ENCODE peak calls at places on chromosomes 1 and 21, in ten cellular contexts. Q, J, L, S, W, X, D, R, H and P are unnamed samples.

GRCh38 chr1:1071486-1072298 is 2.4 kb downstream of the RNF223 start:
- DNase-seq in Q (no peak), J (no peak), L (no peak), S (no peak), W (no peak), X (no peak), D (no peak), R (no peak), H (no peak), P (no peak)

GRCh38 chr1:206479164-206480125 is 9.2 kb downstream of the IKBKE start:
- DNase-seq in Q (peak; percentile 40), J (peak; percentile 17), L (no peak), S (peak; percentile 32), W (peak; percentile 64), X (peak; percentile 90), D (peak; percentile 69), R (peak; percentile 56), H (peak; percentile 76), P (no peak)

GRCh38 chr21:37060296-37060695 is 12.6 kb downstream of the PIGP start:
- DNase-seq in Q (no peak), J (peak; percentile 22), L (no peak), S (no peak), W (peak; percentile 79), X (peak; percentile 94), D (peak; percentile 74), R (peak; percentile 94), H (no peak), P (peak; percentile 42)

GRCh38 chr1:31460027-31460426 is 47.0 kb downstream of the SERINC2 start:
- DNase-seq in Q (no peak), J (no peak), L (no peak), S (no peak), W (no peak), X (no peak), D (no peak), R (peak; percentile 14), H (no peak), P (no peak)

GRCh38 chr1:243315455-243315854 is 59.6 kb downstream of the SDCCAG8 start:
- DNase-seq in Q (no peak), J (no peak), L (no peak), S (no peak), W (no peak), X (no peak), D (no peak), R (no peak), H (no peak), P (peak; percentile 9)

GRCh38 chr1:24481098-24481497 is 21.5 kb upstream of the RCAN3 start:
- DNase-seq in Q (peak; percentile 62), J (peak; percentile 24), L (no peak), S (no peak), W (no peak), X (no peak), D (no peak), R (no peak), H (no peak), P (no peak)

GRCh38 chr1:152111515-152111968 is 3.7 kb downstream of the TCHH start:
- DNase-seq in Q (no peak), J (peak; percentile 22), L (no peak), S (no peak), W (peak; percentile 15), X (peak; percentile 70), D (peak; percentile 32), R (peak; percentile 32), H (peak; percentile 23), P (peak; percentile 23)

GRCh38 chr21:30839304-30839703 is 9.7 kb upstream of the KRTAP7-1 start:
- DNase-seq in Q (peak; percentile 8), J (no peak), L (no peak), S (no peak), W (peak; percentile 3), X (peak; percentile 30), D (peak; percentile 18), R (no peak), H (peak; percentile 27), P (no peak)

GRCh38 chr1:173429517-173430477 is 47.3 kb upstream of the PRDX6 start:
- DNase-seq in Q (peak; percentile 75), J (peak; percentile 81), L (peak; percentile 15), S (no peak), W (peak; percentile 96), X (peak; percentile 95), D (peak; percentile 87), R (peak; percentile 94), H (peak; percentile 66), P (peak; percentile 90)

GRCh38 chr1:162175393-162175792 is 105.9 kb downstream of the NOS1AP start:
- DNase-seq in Q (no peak), J (no peak), L (no peak), S (no peak), W (no peak), X (no peak), D (no peak), R (no peak), H (peak; percentile 33), P (no peak)

GRCh38 chr1:168470821-168471473 is 72.8 kb downstream of the XCL2 start:
- DNase-seq in Q (no peak), J (no peak), L (no peak), S (no peak), W (no peak), X (peak; percentile 94), D (no peak), R (peak; percentile 86), H (no peak), P (no peak)

GRCh38 chr1:54728027-54728426 is 12.4 kb downstream of the TTC4 start:
- DNase-seq in Q (no peak), J (no peak), L (no peak), S (no peak), W (no peak), X (peak; percentile 59), D (no peak), R (no peak), H (no peak), P (no peak)

GRCh38 chr1:72438270-72438669 is 155.9 kb upstream of the NEGR1 start:
- DNase-seq in Q (no peak), J (no peak), L (no peak), S (no peak), W (no peak), X (no peak), D (no peak), R (no peak), H (no peak), P (no peak)

GRCh38 chr1:95169544-95169943 is 52.4 kb downstream of the TLCD4 start:
- DNase-seq in Q (no peak), J (no peak), L (no peak), S (no peak), W (peak; percentile 30), X (no peak), D (no peak), R (no peak), H (no peak), P (no peak)

GRCh38 chr1:214967865-214968575 is 114.5 kb upstream of the KCNK2 start:
- DNase-seq in Q (no peak), J (no peak), L (no peak), S (no peak), W (no peak), X (peak; percentile 46), D (no peak), R (peak; percentile 58), H (no peak), P (no peak)

GRCh38 chr21:40052276-40052675 is 185.0 kb downstream of the PCP4 start:
- DNase-seq in Q (no peak), J (peak; percentile 10), L (no peak), S (no peak), W (no peak), X (no peak), D (no peak), R (no peak), H (no peak), P (peak; percentile 34)

GRCh38 chr1:25819496-25820246 is at the start of gene MTFR1L:
- DNase-seq in Q (peak; percentile 60), J (peak; percentile 85), L (peak; percentile 46), S (peak; percentile 89), W (peak; percentile 53), X (peak; percentile 92), D (peak; percentile 95), R (peak; percentile 70), H (peak; percentile 64), P (peak; percentile 82)

GRCh38 chr1:164240081-164240480 is 318.9 kb upstream of the PBX1 start:
- DNase-seq in Q (no peak), J (no peak), L (no peak), S (no peak), W (peak; percentile 16), X (peak; percentile 10), D (no peak), R (no peak), H (no peak), P (no peak)

GRCh38 chr1:109620396-109620817 is 770 bp downstream of the AMPD2 start:
- DNase-seq in Q (no peak), J (no peak), L (no peak), S (no peak), W (no peak), X (peak; percentile 67), D (peak; percentile 67), R (peak; percentile 65), H (no peak), P (no peak)

GRCh38 chr1:53188099-53188498 is 8.5 kb upstream of the CPT2 start:
- DNase-seq in Q (no peak), J (no peak), L (no peak), S (no peak), W (no peak), X (no peak), D (no peak), R (no peak), H (no peak), P (no peak)

GRCh38 chr1:18633428-18634155 is 2.9 kb downstream of the PAX7 start:
- DNase-seq in Q (no peak), J (no peak), L (no peak), S (no peak), W (no peak), X (no peak), D (no peak), R (no peak), H (no peak), P (no peak)

GRCh38 chr1:203156280-203156679 is 19.3 kb downstream of the MYBPH start:
- DNase-seq in Q (no peak), J (no peak), L (no peak), S (no peak), W (no peak), X (no peak), D (no peak), R (no peak), H (no peak), P (no peak)

GRCh38 chr1:50750021-50750619 is 209.9 kb downstream of the FAF1 start:
- DNase-seq in Q (no peak), J (peak; percentile 4), L (no peak), S (no peak), W (peak; percentile 30), X (peak; percentile 51), D (no peak), R (peak; percentile 18), H (no peak), P (peak; percentile 20)

GRCh38 chr1:12810691-12811408 is 19.7 kb downstream of the PRAMEF1 start:
- DNase-seq in Q (no peak), J (no peak), L (no peak), S (no peak), W (no peak), X (peak; percentile 36), D (no peak), R (no peak), H (no peak), P (no peak)

GRCh38 chr1:145977016-145977415 is 12.5 kb downstream of the POLR3GL start:
- DNase-seq in Q (no peak), J (no peak), L (no peak), S (no peak), W (no peak), X (no peak), D (no peak), R (no peak), H (no peak), P (no peak)